ENCODE peak calls at places on chromosomes 11 and 22, in five cellular contexts. J, B, F, U and L are unnamed samples.

GRCh38 chr22:38781033-38781432 is 12.9 kb downstream of the DNAL4 start:
- DNase-seq in F (no peak), U (no peak), J (no peak), B (no peak), L (no peak)

GRCh38 chr11:72766152-72766902 is 14.1 kb upstream of the ARAP1 start:
- DNase-seq in B (no peak), J (no peak), U (no peak), F (no peak), L (no peak)

GRCh38 chr11:58394195-58394594 is 12.5 kb downstream of the OR5B3 start:
- DNase-seq in B (no peak), U (peak; percentile 50), J (no peak), F (no peak), L (peak; percentile 33)

GRCh38 chr11:2208691-2209369 is 37.2 kb upstream of the TH start:
- DNase-seq in B (peak; percentile 12), J (no peak), F (peak; percentile 4), U (no peak), L (no peak)

GRCh38 chr11:47376183-47376542 is 2.2 kb downstream of the SPI1 start:
- DNase-seq in U (no peak), B (no peak), J (no peak), F (no peak), L (no peak)

GRCh38 chr11:59283825-59284772 is 71.4 kb upstream of the MPEG1 start:
- DNase-seq in J (peak; percentile 27), F (peak; percentile 31), U (peak; percentile 32), B (peak; percentile 50), L (peak; percentile 22)

GRCh38 chr11:11975201-11976092 is 33.0 kb downstream of the DKK3 start:
- DNase-seq in B (peak; percentile 7), U (no peak), F (no peak), J (no peak), L (no peak)

GRCh38 chr22:48473202-48473601 is 1354.5 kb downstream of the BRD1 start:
- DNase-seq in J (no peak), U (no peak), B (no peak), F (no peak), L (no peak)

GRCh38 chr11:118705111-118705741 is 25.8 kb upstream of the TREH start:
- DNase-seq in F (no peak), U (no peak), B (peak; percentile 46), J (no peak), L (no peak)